ENCODE peak calls at places on chromosomes 2 and 18, in five cellular contexts. A is CD8-positive, alpha-beta T cell; W is transverse colon; F is neural progenitor cell; B is left lung. H is an unnamed sample.

GRCh38 chr18:66764225-66764624 is 160.3 kb upstream of the CDH19 start:
- DNase-seq in A (no peak), W (no peak), F (no peak), B (no peak), H (peak; percentile 45)

GRCh38 chr2:113203901-113204519 is 30.2 kb downstream of the PSD4 start:
- DNase-seq in A (peak; percentile 77), W (peak; percentile 83), F (peak; percentile 85), B (peak; percentile 65), H (peak; percentile 77)

GRCh38 chr2:68714866-68715265 is 19.7 kb upstream of the ARHGAP25 start:
- DNase-seq in A (no peak), W (peak; percentile 69), F (no peak), B (peak; percentile 87), H (no peak)

GRCh38 chr18:8549254-8549653 is 60.0 kb upstream of the RAB12 start:
- DNase-seq in A (no peak), W (no peak), F (no peak), B (no peak), H (no peak)

GRCh38 chr2:151637284-151637781 is 96.9 kb downstream of the NEB start:
- DNase-seq in A (peak; percentile 70), W (peak; percentile 23), F (no peak), B (peak; percentile 38), H (no peak)

GRCh38 chr18:28071199-28071598 is 105.7 kb downstream of the CDH2 start:
- DNase-seq in A (no peak), W (no peak), F (no peak), B (no peak), H (no peak)

GRCh38 chr18:79556829-79557585 is 122.6 kb upstream of the CTDP1 start:
- DNase-seq in A (no peak), W (no peak), F (no peak), B (peak; percentile 22), H (peak; percentile 67)

GRCh38 chr2:78309460-78309859 is 716.0 kb upstream of the REG3G start:
- DNase-seq in A (no peak), W (no peak), F (no peak), B (no peak), H (no peak)

GRCh38 chr2:236338495-236339184 is 74.4 kb upstream of the ASB18 start:
- DNase-seq in A (peak; percentile 8), W (no peak), F (peak; percentile 53), B (no peak), H (no peak)

GRCh38 chr18:49491857-49492693 is 5.0 kb upstream of the C18orf32 start:
- DNase-seq in A (peak; percentile 84), W (peak; percentile 94), F (peak; percentile 98), B (peak; percentile 91), H (peak; percentile 88)

GRCh38 chr2:69074926-69075325 is 61.9 kb downstream of the ANTXR1 start:
- DNase-seq in A (no peak), W (no peak), F (no peak), B (no peak), H (no peak)

GRCh38 chr2:240395896-240396622 is 39.4 kb upstream of the GPC1 start:
- DNase-seq in A (no peak), W (no peak), F (no peak), B (no peak), H (peak; percentile 71)

GRCh38 chr2:109341363-109341762 is 212.4 kb downstream of the SH3RF3 start:
- DNase-seq in A (no peak), W (no peak), F (no peak), B (no peak), H (no peak)

DNA sequence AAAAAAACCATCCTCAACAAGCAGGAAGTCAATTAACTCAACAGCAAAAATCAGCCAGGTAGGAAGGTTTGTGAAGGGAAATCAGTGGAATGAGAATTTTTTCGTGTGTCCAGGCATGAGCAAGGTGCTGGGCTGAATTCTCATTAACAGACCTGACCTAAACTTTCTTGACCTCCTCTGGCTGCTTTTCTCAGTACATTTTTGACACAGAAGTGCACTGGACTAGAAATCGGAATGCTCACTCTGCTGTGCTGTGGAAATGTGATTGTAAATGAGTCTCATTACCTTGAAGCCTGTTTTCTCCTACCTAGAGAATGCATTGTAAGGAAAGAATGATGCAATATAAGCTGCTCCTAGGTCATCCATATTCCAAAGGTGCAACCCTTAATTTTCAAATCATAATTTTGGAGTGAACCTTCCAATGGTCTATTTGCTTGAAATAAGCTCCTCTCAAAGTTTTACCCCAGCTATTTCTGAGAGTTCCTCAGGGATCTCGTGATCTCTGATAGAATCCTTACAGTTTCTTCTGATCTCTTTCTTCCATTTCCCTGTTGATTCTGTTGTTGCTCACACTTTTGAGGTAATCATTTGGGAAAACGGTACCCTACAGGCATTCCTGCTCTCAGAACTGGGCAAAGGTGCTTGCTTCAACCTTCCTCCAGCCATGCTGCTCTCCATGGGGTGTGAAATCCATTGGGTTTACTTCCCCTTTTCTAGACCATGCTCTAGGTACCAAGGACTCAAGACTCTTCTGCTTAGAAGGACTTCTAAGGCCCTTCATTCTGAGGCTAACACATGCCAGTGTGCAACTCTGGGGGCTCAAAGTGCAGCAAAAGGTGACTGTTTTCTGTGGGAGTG is 104.9 kb upstream of the ITPRID2 start:
- DNase-seq in A (no peak), W (no peak), F (no peak), B (no peak), H (no peak)
- H3K27ac ChIP-seq in A (no peak overlapping the region), W (no peak overlapping the region), F (no peak overlapping the region), B (no peak overlapping the region), H (no peak overlapping the region)

DNA sequence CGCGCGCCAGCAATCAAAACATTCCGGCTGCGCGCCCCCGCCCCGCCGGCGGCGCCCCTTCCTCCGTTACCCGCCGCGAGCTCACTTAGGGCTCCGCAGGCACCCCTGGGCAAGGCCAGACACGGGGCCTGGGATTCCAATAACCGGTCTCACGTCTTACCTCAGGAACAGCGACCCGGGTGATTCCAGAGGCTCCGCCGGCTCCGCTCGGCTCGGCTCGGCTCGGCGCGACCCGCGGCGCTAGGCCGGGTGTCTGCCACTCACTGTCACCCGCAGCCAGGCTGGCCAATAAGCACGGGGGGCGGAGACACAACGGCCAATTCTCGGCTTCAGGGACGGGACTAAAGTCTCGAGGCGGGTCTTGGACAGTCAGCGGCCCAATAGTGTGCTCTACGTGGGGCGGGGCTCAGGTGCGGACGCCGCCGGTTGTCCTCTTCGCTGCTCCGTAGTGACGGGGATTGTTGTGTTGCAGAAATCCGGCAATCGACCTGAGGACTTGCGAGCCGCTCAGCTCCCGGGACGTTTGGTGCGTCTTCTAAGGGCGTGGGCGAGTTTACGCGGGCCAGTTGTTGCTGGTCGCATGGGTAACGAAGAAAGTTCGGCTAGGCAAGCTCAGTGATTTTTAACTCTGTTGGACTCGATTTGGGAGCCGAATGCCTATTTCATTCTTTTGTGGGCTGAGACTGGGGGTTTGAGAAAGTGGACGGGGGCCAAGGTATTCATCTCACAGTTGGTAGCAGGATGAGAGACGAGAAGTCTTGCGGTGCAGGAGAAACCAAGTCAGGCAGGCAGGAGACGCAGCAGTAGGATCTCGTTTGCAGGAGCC is at the start of the genes ANKZF1 and ATG9A:
- DNase-seq in A (peak; percentile 98), W (peak; percentile 99), F (peak; percentile 100), B (peak; percentile 99), H (peak; percentile 99)
- H3K36me3 ChIP-seq in A (peaks cover 38% of the 10 kb centered on the region), W (no peaks in the 10 kb centered on the region), F (no peaks in the 10 kb centered on the region), B (peaks cover 50% of the 10 kb centered on the region), H (peaks cover 4% of the 10 kb centered on the region)

DNA sequence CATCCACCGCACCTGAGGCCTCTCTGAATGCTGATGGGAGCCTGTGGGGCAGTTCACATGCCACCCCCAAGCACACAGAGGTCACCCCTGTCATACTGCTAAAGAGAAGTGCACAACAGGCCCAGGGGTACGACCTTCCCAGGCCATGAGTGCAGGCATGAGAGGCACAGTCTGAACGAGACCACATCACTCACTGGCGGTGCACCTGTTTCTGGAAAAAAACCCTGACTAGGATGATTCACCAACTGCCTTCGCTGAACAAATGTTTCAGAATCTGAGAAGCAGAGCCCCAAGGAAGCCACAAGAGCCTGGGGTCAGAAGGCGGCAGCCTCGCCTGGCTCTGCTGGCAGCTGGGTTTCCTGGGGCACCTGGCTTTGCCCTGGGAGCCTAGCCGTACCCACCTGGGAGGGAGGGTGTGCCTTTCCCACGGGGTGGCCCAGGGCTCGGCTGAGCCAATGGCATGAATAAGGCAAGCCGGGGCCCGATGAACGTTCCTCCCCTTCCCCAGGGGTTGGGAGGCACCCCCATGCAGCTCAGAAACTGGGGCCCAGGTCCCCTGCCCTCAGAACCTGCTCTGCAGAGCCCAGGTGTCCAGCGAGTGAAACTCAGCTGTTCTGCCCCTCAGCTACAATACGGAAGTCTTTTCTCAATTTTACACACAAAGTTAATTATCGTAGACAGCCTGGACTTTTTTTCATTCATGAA is 73.8 kb downstream of the HDAC4 start:
- DNase-seq in A (peak; percentile 75), W (no peak), F (no peak), B (no peak), H (no peak)
- H3K4me3 ChIP-seq in A (peak overlapping the region; percentile 9), W (peak overlapping the region; percentile 5), F (no peak overlapping the region), B (no peak overlapping the region), H (no peak overlapping the region)

DNA sequence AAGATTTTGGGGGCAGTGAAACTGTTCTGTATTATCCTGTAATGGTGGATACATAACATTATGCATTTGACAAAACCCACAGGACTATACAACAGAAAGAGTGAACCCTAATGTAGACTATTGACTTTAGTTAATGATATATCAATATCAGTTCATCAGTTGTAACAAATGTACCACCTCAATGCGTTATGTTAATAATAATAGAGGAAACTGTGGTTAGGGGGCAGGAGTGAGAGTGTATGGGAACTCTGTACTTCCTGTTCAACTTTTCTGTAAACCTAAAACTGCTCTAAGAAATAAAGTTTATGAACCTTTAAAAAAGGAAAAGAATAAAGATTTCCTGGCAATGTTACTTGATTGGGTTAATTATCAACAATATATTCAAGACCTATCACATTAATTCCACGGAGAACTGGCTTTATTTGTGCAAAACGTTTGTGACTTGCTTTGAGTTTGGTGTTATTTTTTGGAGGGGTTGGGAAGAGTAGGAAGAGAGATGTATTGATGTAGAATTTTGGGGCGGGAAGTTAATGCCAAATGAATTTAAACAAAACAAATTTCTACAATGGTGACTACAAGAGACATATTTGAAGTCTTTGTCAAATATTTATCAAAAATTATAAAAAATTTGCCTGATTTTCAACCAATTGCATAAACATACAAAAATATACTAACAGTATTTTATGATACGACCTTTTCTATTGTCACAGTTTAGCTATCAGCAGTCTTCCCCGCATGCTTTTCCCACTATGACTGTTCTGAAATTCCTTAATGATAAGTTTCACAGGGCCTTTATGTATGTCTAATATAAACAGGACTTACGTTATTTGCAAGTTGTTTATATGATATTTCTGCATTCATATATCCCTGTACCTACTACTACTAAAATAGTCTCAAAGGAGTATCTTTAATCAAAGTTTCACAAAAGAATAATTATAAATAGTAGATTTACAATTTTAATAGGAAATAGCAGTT is 2.1 kb upstream of the RTN4 start:
- DNase-seq in A (no peak), W (no peak), F (no peak), B (no peak), H (no peak)
- H3K27ac ChIP-seq in A (no peak overlapping the region), W (peak overlapping the region; percentile 100), F (no peak overlapping the region), B (peak overlapping the region; percentile 99), H (no peak overlapping the region)

DNA sequence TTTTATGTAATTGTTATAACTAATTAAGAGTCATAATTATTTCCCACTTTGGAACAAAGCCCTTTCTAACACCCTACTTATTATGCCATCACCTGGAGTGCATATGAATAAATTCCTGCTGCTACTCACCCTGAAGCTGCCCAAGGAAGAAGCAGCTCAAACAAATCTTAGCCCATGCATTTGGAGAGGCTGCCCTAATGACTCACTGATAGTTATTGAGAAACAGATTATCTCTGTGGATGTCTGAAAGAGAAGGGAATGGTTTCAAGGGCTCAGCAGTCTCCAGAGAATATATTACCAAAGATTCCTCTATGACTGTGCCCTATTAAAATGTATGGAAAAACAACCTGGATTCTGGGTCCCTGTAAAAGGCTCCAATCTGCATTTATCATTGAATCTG is 81.0 kb downstream of the GPR39 start:
- DNase-seq in A (no peak), W (no peak), F (no peak), B (no peak), H (no peak)
- H3K36me3 ChIP-seq in A (no peaks in the 10 kb centered on the region), W (no peaks in the 10 kb centered on the region), F (no peaks in the 10 kb centered on the region), B (no peaks in the 10 kb centered on the region), H (no peaks in the 10 kb centered on the region)